ENCODE peak calls at places on chromosomes 13 and 19, in seven cellular contexts. K is heart right ventricle; R is ovary; Z is effector memory CD4-positive, alpha-beta T cell; O is HL-60; L is heart left ventricle; B is upper lobe of right lung. D is an unnamed sample.

GRCh38 chr13:51501592-51502205 is 48.9 kb upstream of the INTS6 start:
- DNase-seq in K (no peak), O (no peak), L (no peak), Z (no peak), B (no peak), R (no peak), D (no peak)

GRCh38 chr13:106533940-106534843 is 1.3 kb downstream of the EFNB2 start:
- DNase-seq in O (peak; percentile 26), B (peak; percentile 85), K (peak; percentile 21), L (peak; percentile 37), R (peak; percentile 59), Z (no peak), D (peak; percentile 17)

GRCh38 chr13:86368924-86369323 is 569.7 kb upstream of the SLITRK6 start:
- DNase-seq in L (no peak), B (no peak), Z (no peak), O (no peak), R (no peak), K (no peak), D (no peak)

GRCh38 chr13:47546963-47547345 is 454.1 kb downstream of the SUCLA2 start:
- DNase-seq in Z (no peak), L (no peak), R (no peak), O (no peak), K (no peak), B (no peak), D (no peak)

GRCh38 chr13:110312669-110313031 is 5.6 kb downstream of the COL4A2 start:
- DNase-seq in B (no peak), L (no peak), Z (no peak), K (no peak), R (peak; percentile 11), O (no peak), D (no peak)

GRCh38 chr13:44050450-44051063 is 170.9 kb downstream of the LACC1 start:
- DNase-seq in B (no peak), K (peak; percentile 13), L (no peak), O (no peak), R (no peak), Z (no peak), D (no peak)

GRCh38 chr19:7226749-7227148 is 67.5 kb downstream of the INSR start:
- DNase-seq in Z (no peak), O (no peak), L (no peak), R (no peak), K (no peak), B (no peak), D (no peak)

GRCh38 chr19:2653717-2654584 is 48.5 kb downstream of the GNG7 start:
- DNase-seq in B (no peak), R (no peak), L (no peak), K (no peak), Z (no peak), O (no peak), D (no peak)

GRCh38 chr13:75764251-75764650 is 128.1 kb downstream of the LMO7 start:
- DNase-seq in L (no peak), O (no peak), R (no peak), Z (no peak), K (no peak), B (no peak), D (no peak)

GRCh38 chr13:112969692-112970338 is 801 bp downstream of the MCF2L start:
- DNase-seq in K (no peak), R (no peak), L (no peak), Z (no peak), B (no peak), O (no peak), D (no peak)

GRCh38 chr19:56476671-56477428 is at the start of gene ZNF667:
- DNase-seq in Z (no peak), B (no peak), L (no peak), R (no peak), O (peak; percentile 74), K (peak; percentile 13), D (peak; percentile 5)

GRCh38 chr13:110206170-110206569 is 100.8 kb downstream of the COL4A1 start:
- DNase-seq in R (no peak), K (no peak), L (no peak), Z (no peak), B (no peak), O (no peak), D (no peak)

GRCh38 chr19:8355631-8356402 is 8.1 kb upstream of the ANGPTL4 start:
- DNase-seq in K (no peak), Z (no peak), R (no peak), B (peak; percentile 72), L (no peak), O (no peak), D (peak; percentile 53)

GRCh38 chr19:12815088-12815487 is 8.7 kb downstream of the RNASEH2A start:
- DNase-seq in K (no peak), B (no peak), R (no peak), O (no peak), Z (no peak), L (no peak), D (no peak)

GRCh38 chr13:48782429-48782840 is 128.7 kb downstream of the CYSLTR2 start:
- DNase-seq in L (no peak), O (no peak), Z (no peak), B (no peak), K (no peak), R (no peak), D (peak; percentile 26)

GRCh38 chr19:2428027-2428690 is 773 bp upstream of the TIMM13 start:
- DNase-seq in L (peak; percentile 65), R (peak; percentile 58), B (peak; percentile 67), O (no peak), Z (no peak), K (no peak), D (peak; percentile 41)

GRCh38 chr13:60230593-60230992 is 66.9 kb upstream of the DIAPH3 start:
- DNase-seq in Z (no peak), L (no peak), K (no peak), O (no peak), B (no peak), R (no peak), D (no peak)

GRCh38 chr19:50192463-50193211 is 10.8 kb upstream of the MYH14 start:
- DNase-seq in K (no peak), L (no peak), R (no peak), O (no peak), B (no peak), Z (no peak), D (no peak)
- H3K27me3 ChIP-seq in K (no peaks in the 10 kb centered on the region), L (no peaks in the 10 kb centered on the region), R (no peaks in the 10 kb centered on the region), O (no peaks in the 10 kb centered on the region), B (peaks cover 7% of the 10 kb centered on the region), Z (no peaks in the 10 kb centered on the region), D (no peaks in the 10 kb centered on the region)

DNA sequence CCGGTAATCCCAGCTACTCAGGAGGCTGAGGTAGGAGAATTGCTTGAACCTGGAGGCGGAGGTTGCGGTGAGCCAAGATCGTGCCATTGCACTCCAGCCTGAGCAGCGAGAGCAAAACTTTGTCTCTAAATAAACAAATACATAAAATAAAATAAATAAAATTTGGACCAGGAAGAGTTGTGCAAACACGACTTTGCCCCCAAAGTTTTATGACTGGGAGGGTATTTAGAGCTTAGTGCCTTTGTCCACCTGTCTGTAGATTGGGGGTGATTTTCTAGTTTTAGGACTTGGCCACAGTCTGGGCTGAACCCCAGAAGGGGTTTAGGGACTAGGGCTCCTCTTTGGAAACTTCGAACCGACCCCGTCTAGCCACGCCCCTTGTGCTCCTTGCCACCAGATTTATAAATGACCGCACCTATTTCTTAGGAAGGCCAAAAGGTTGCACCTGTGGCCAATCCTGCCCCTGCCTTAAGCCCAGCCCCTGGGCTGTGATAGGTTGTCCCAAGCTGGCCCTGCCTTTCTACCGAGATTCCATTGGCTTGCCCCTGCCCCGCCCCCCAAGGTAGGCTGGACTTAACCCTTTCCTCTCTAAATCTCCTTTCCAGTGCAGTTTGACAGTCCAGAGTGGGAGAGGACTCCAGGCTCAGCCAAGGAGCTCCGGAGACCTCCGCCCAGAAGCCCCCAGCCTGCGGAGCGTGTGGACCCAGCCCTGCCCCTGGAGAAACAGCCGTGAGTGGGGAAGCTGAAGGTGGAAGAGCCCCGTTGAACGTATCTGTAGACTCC is 5.3 kb downstream of the SHD start:
- DNase-seq in K (no peak), B (no peak), Z (no peak), L (no peak), O (no peak), R (no peak), D (peak; percentile 30)
- H3K27me3 ChIP-seq in K (peaks cover 56% of the 10 kb centered on the region), B (peaks cover 36% of the 10 kb centered on the region), Z (peaks cover 10% of the 10 kb centered on the region), L (peaks cover 35% of the 10 kb centered on the region), O (peaks cover 16% of the 10 kb centered on the region), R (no peaks in the 10 kb centered on the region), D (peaks cover 10% of the 10 kb centered on the region)

GRCh38 chr13:107799001-107799400 is 416.3 kb downstream of the LIG4 start:
- DNase-seq in L (no peak), K (no peak), Z (no peak), O (no peak), B (no peak), R (no peak), D (no peak)
- H3K27me3 ChIP-seq in L (no peaks in the 10 kb centered on the region), K (no peaks in the 10 kb centered on the region), Z (no peaks in the 10 kb centered on the region), O (no peaks in the 10 kb centered on the region), B (no peaks in the 10 kb centered on the region), R (no peaks in the 10 kb centered on the region), D (no peaks in the 10 kb centered on the region)

GRCh38 chr19:54388803-54389144 is 24.0 kb upstream of the LAIR1 start:
- DNase-seq in R (no peak), Z (no peak), K (no peak), O (no peak), B (no peak), L (no peak), D (no peak)
- H3K27me3 ChIP-seq in R (no peaks in the 10 kb centered on the region), Z (no peaks in the 10 kb centered on the region), K (peaks cover 74% of the 10 kb centered on the region), O (no peaks in the 10 kb centered on the region), B (peaks cover 26% of the 10 kb centered on the region), L (no peaks in the 10 kb centered on the region), D (no peaks in the 10 kb centered on the region)